ENCODE peak calls at places on chromosomes 5 and 9, in seven cellular contexts. One of them, this sample, is unnamed.

GRCh38 chr5:52853573-52854163 is 66.0 kb downstream of the ITGA1 start:
- DNase-seq in CD8-positive, alpha-beta T cell: no peak
- DNase-seq in cardiac muscle cell: no peak
- DNase-seq in activated CD4-positive, alpha-beta T cell treated with anti-CD3 and anti-CD28 coated beads, Interleukin-2, amount 50 U/mL, for 48 hours: no peak
- DNase-seq in nucleus accumbens: no peak
- DNase-seq in mesenteric fat pad: no peak
- DNase-seq in NCI-H1105: no peak
- DNase-seq in this sample: no peak

GRCh38 chr5:160657622-160658458 is 194.2 kb downstream of the ATP10B start:
- DNase-seq in mesenteric fat pad: no peak
- DNase-seq in activated CD4-positive, alpha-beta T cell treated with anti-CD3 and anti-CD28 coated beads, Interleukin-2, amount 50 U/mL, for 48 hours: no peak
- DNase-seq in NCI-H1105: no peak
- DNase-seq in cardiac muscle cell: no peak
- DNase-seq in nucleus accumbens: no peak
- DNase-seq in CD8-positive, alpha-beta T cell: no peak
- DNase-seq in this sample: no peak

GRCh38 chr9:131839281-131840084 is 99.6 kb upstream of the RAPGEF1 start:
- DNase-seq in mesenteric fat pad: no peak
- DNase-seq in activated CD4-positive, alpha-beta T cell treated with anti-CD3 and anti-CD28 coated beads, Interleukin-2, amount 50 U/mL, for 48 hours: peak
- DNase-seq in cardiac muscle cell: peak
- DNase-seq in NCI-H1105: no peak
- DNase-seq in CD8-positive, alpha-beta T cell: peak
- DNase-seq in nucleus accumbens: no peak
- DNase-seq in this sample: peak

GRCh38 chr5:143041-143440 is 48.3 kb upstream of the LRRC14B start:
- DNase-seq in CD8-positive, alpha-beta T cell: no peak
- DNase-seq in nucleus accumbens: no peak
- DNase-seq in mesenteric fat pad: no peak
- DNase-seq in cardiac muscle cell: no peak
- DNase-seq in NCI-H1105: no peak
- DNase-seq in activated CD4-positive, alpha-beta T cell treated with anti-CD3 and anti-CD28 coated beads, Interleukin-2, amount 50 U/mL, for 48 hours: no peak
- DNase-seq in this sample: no peak

GRCh38 chr9:127204771-127205470 is 59.7 kb upstream of the GARNL3 start:
- DNase-seq in mesenteric fat pad: no peak
- DNase-seq in cardiac muscle cell: peak
- DNase-seq in activated CD4-positive, alpha-beta T cell treated with anti-CD3 and anti-CD28 coated beads, Interleukin-2, amount 50 U/mL, for 48 hours: no peak
- DNase-seq in NCI-H1105: no peak
- DNase-seq in CD8-positive, alpha-beta T cell: no peak
- DNase-seq in nucleus accumbens: no peak
- DNase-seq in this sample: no peak

GRCh38 chr9:128999581-129000206 is 28.4 kb downstream of the SH3GLB2 start:
- DNase-seq in mesenteric fat pad: no peak
- DNase-seq in activated CD4-positive, alpha-beta T cell treated with anti-CD3 and anti-CD28 coated beads, Interleukin-2, amount 50 U/mL, for 48 hours: no peak
- DNase-seq in CD8-positive, alpha-beta T cell: no peak
- DNase-seq in NCI-H1105: no peak
- DNase-seq in nucleus accumbens: no peak
- DNase-seq in cardiac muscle cell: no peak
- DNase-seq in this sample: no peak

GRCh38 chr9:124438091-124438490 is 12.2 kb upstream of the ADGRD2 start:
- DNase-seq in activated CD4-positive, alpha-beta T cell treated with anti-CD3 and anti-CD28 coated beads, Interleukin-2, amount 50 U/mL, for 48 hours: no peak
- DNase-seq in cardiac muscle cell: no peak
- DNase-seq in CD8-positive, alpha-beta T cell: no peak
- DNase-seq in nucleus accumbens: no peak
- DNase-seq in mesenteric fat pad: peak
- DNase-seq in NCI-H1105: no peak
- DNase-seq in this sample: no peak

GRCh38 chr9:19174127-19174921 is 47.0 kb upstream of the PLIN2 start:
- DNase-seq in nucleus accumbens: peak
- DNase-seq in cardiac muscle cell: peak
- DNase-seq in CD8-positive, alpha-beta T cell: no peak
- DNase-seq in NCI-H1105: peak
- DNase-seq in mesenteric fat pad: peak
- DNase-seq in activated CD4-positive, alpha-beta T cell treated with anti-CD3 and anti-CD28 coated beads, Interleukin-2, amount 50 U/mL, for 48 hours: peak
- DNase-seq in this sample: peak

This sample was measured in T-helper 2 cell treated with Interferon-gamma antibody and Interleukin-4, amounts not matched to agents 5 μg/mL and 100 μg/mL, for 36 hours.